ENCODE peak calls at places on chromosomes 12 and 14, in five cellular contexts. S is transverse colon, B is body of pancreas, E is spleen, U is fibroblast of lung. K is an unnamed sample.

GRCh38 chr12:93883436-93884154 is 206.4 kb downstream of the CRADD start:
- DNase-seq in S (no peak), B (no peak), E (no peak), U (peak), K (peak)

GRCh38 chr12:6193853-6194815 is 6.1 kb upstream of the CD9 start:
- DNase-seq in S (peak), B (peak), E (no peak), U (peak), K (peak)

GRCh38 chr12:107467716-107468115 is 217.9 kb upstream of the PWP1 start:
- DNase-seq in S (no peak), B (no peak), E (peak), U (no peak), K (no peak)

GRCh38 chr12:107776171-107776570 is 1.7 kb downstream of the ASCL4 start:
- DNase-seq in S (no peak), B (no peak), E (no peak), U (no peak), K (no peak)

GRCh38 chr12:31732926-31733548 is 4.2 kb upstream of the AMN1 start:
- DNase-seq in S (no peak), B (peak), E (no peak), U (peak), K (peak)

GRCh38 chr12:4031703-4032291 is 158.6 kb upstream of the PARP11 start:
- DNase-seq in S (peak), B (peak), E (peak), U (no peak), K (peak)

GRCh38 chr12:10207136-10207535 is 5.5 kb upstream of the GABARAPL1 start:
- DNase-seq in S (no peak), B (no peak), E (no peak), U (no peak), K (no peak)

GRCh38 chr12:71321531-71321930 is 118.1 kb upstream of the LGR5 start:
- DNase-seq in S (no peak), B (no peak), E (no peak), U (no peak), K (no peak)

DNA sequence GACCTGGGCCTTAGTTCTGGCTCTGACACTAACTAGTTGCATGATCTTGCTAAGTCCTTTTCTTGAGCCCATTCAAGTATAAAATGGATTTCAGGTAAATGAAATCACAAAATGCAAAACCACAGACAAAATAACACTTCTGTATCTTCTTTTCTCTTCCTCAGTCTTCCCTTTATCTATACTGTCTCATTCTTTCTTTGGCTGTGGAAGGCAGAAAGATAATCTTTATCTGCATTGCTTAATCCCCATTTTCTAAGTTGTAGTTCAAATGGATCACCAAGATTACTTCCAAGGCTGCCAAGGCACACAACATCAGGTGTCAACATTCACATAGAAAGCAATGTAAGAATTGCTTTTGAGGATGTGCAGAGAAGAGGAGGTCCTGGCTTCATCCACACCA is 30.3 kb downstream of the TESPA1 start:
- DNase-seq in S (no peak), B (no peak), E (no peak), U (no peak), K (no peak)
- TF ChIP-seq CTCF in S (no peak), B (no peak), E (no peak), U (no peak), K (no peak)

GRCh38 chr14:97379091-97379531 is 581.9 kb downstream of the VRK1 start:
- DNase-seq in S (peak), B (no peak), E (no peak), U (no peak), K (no peak)
- H3K4me3 ChIP-seq in S (no peak), B (no peak), E (no peak), U (no peak), K (no peak)

GRCh38 chr14:78129375-78129774 is 40.8 kb upstream of the NRXN3 start:
- DNase-seq in S (no peak), B (no peak), E (no peak), U (no peak), K (no peak)

GRCh38 chr14:78130356-78130755 is 39.8 kb upstream of the NRXN3 start:
- DNase-seq in S (no peak), B (no peak), E (no peak), U (no peak), K (no peak)

GRCh38 chr14:78127233-78127632 is 42.9 kb upstream of the NRXN3 start:
- DNase-seq in S (no peak), B (no peak), E (no peak), U (no peak), K (no peak)

GRCh38 chr14:78131616-78132015 is 38.6 kb upstream of the NRXN3 start:
- DNase-seq in S (no peak), B (no peak), E (no peak), U (no peak), K (no peak)

DNA sequence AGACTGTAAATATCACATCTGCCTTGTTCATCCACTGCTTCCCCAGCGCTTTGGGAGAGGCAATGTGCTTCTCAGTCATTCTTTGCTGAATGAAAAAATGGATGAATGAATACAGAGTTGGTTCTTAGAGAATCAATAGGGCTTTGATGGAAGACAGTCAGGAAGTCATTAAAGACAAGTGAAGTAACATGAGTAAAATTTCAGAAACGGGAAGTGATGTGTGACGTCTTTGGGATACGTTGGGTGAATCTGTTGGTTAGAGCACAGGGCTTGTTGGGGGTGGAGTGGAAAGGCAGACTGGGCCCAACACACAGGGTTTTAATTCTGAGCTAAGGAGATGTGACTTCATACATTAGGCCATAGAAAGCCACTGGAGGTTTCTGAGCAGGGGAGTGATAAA is 39.0 kb upstream of the NRXN3 start:
- DNase-seq in S (no peak), B (no peak), E (no peak), U (no peak), K (no peak)
- TF ChIP-seq CTCF in S (no peak), B (no peak), E (no peak), U (no peak), K (no peak)

DNA sequence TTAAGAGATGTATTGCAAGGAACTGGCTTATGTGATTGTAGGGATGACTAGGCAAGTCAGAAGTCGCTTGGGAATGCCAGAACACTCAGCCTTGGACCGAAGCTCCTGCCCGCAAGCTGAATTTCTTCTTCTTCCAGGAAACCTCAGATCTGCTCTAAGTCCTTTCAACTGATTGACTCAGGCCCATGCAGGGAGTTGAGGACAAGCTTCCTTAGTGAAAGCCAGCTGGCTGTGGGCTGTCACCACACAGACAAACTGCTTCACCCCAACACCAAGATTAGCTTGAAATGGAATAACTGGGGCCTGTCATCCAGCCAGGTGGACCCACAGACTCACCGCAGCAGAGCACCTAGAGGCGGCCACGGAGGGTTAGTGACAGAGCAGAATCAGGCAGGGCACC is 24.7 kb downstream of the BDKRB2 start:
- DNase-seq in S (no peak), B (no peak), E (no peak), U (no peak), K (no peak)
- H3K4me3 ChIP-seq in S (no peak), B (no peak), E (no peak), U (no peak), K (no peak)

GRCh38 chr14:102498005-102498677 is 11.4 kb downstream of the ANKRD9 start:
- DNase-seq in S (peak), B (no peak), E (no peak), U (no peak), K (no peak)
- TF ChIP-seq CTCF in S (peak), B (no peak), E (no peak), U (no peak), K (peak)

GRCh38 chr12:75481013-75481705 is 604 bp downstream of the GLIPR1 start:
- DNase-seq in S (no peak), B (no peak), E (no peak), U (peak), K (peak)

GRCh38 chr12:75480469-75480949 is at the start of gene GLIPR1:
- DNase-seq in S (peak), B (peak), E (peak), U (peak), K (peak)

GRCh38 chr12:75478395-75478794 is 2.2 kb upstream of the GLIPR1 start:
- DNase-seq in S (no peak), B (no peak), E (no peak), U (peak), K (peak)

GRCh38 chr12:75481774-75482173 is 1.2 kb downstream of the GLIPR1 start:
- DNase-seq in S (peak), B (no peak), E (no peak), U (peak), K (peak)

DNA sequence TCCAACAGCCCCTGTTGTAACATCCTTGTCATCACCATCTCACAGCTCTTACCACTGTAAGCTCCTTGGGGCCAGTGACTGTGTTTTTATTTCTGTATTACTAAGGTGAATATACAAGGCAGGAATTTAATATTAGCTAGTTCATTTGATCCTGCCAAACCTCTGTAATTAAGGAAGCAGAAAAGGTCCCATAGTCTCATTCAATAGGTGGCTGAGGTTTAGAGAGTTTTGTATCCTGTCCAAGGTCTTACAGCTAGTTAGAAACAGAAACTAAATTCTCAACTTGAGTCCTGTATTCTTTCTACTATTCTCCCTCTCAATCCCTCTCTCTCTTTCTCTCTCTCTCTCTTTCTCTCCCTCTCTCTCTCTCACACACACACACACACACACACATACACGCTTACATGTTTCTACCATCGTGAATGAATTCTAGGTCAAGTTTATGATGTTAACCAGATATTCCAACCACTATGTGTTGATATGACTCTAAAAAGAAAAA is 543 bp upstream of the GLIPR1 start:
- DNase-seq in S (no peak), B (no peak), E (no peak), U (peak), K (no peak)
- H3K4me3 ChIP-seq in S (peak), B (no peak), E (peak), U (peak), K (peak)

GRCh38 chr12:67459173-67459572 is 189.4 kb upstream of the DYRK2 start:
- DNase-seq in S (no peak), B (no peak), E (no peak), U (no peak), K (no peak)

GRCh38 chr12:67457136-67457535 is 188.0 kb downstream of the CAND1 start:
- DNase-seq in S (no peak), B (no peak), E (no peak), U (no peak), K (no peak)

GRCh38 chr12:67456281-67456918 is 187.2 kb downstream of the CAND1 start:
- DNase-seq in S (no peak), B (peak), E (no peak), U (peak), K (peak)

GRCh38 chr12:67459578-67459977 is 189.0 kb upstream of the DYRK2 start:
- DNase-seq in S (no peak), B (no peak), E (no peak), U (no peak), K (no peak)

DNA sequence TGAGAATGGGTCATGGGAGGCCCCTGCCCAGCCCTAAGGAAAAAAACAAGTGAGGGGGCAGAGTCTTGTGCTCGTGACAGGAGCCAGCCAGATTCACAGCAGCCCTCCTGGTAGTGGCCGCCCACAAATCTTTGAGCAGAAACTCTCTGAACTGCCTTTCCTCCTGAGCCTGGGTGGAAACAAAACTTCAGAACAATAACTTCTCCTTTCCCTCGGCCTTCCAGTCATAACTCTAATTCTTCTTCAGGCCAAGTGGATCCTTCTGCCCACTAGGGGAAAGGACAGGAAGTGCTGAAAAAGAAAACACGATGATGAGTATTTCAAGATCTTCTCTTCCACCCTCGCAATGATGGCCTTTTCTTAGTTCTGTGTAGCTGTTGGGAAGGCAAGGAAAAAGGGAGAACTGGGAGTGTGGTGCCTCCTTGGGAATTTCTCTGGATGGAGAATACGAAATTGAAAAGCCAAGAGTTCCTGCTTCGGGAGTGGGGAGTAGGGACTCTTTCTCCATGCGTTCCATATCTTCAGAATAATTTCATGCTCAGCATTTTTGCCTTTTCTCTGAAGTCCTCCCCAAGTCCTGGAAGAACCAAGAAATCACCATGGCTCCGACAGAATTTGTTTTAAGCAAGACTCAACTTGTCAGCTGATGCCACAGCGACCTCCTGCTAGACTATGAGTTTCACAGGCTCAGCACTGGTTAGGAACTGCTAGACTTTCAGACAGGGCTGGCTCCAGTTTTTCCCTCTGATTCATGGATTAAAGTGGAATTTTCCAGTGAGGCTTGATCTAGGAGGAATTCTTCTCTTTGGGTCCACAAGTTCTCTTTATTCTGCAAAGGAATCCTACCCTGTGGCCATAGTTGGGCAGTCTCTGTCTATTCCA is 188.9 kb downstream of the CAND1 start:
- DNase-seq in S (no peak), B (no peak), E (no peak), U (no peak), K (peak)
- TF ChIP-seq CTCF in S (peak), B (peak), E (no peak), U (peak), K (peak)

DNA sequence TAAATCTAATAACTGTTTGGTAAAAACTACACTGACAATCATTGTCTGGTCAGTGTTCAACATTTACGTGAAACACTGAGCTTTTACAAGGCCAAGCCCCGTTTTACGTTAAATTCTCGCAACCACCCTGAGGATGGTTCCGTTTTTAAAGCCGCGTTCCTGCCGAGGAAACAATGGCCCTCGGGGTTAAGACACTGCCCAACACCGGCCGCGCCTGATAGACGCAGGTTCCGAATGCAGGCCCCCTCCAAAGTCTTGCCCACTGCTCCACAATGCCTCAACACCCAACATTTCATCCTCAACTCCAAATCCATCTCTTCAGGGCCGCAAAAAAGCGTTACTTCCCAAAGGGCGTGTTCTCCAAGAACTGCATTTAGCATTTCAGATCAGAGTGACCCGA is 953 bp upstream of the SNRPF start:
- DNase-seq in S (no peak), B (no peak), E (no peak), U (no peak), K (no peak)
- H3K4me3 ChIP-seq in S (peak), B (no peak), E (no peak), U (no peak), K (no peak)

DNA sequence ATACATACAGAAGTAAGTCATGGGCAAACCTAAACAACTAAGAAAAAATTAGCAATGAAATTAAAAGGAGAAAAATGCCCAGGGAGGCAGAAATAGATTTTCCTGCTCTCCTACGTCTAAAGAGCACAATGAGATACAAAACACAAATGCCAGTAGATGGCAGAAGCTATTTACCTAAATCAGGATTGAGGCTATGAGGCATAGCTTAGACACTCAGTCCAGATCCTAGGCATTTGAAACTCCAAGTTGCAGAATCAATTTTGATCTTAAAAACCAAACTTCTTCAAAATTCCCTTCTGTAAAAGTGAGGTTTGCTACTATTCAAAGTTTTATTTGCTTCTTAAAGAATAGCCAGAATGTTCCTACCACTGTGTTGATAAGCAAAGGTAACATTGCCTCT is 368.6 kb downstream of the DAD1 start:
- DNase-seq in S (no peak), B (no peak), E (no peak), U (peak), K (peak)
- TF ChIP-seq CTCF in S (no peak), B (no peak), E (no peak), U (no peak), K (no peak)